ENCODE peak calls at places on chromosomes 1 and 21, in seven cellular contexts. R is Panc1, Q is suprapubic skin, G is esophagus muscularis mucosa, X is GM23338, O is GM12878, B is SK-N-SH. K is an unnamed sample.
A peak's percentile ranks its signal among the peaks of the same experiment; 100 is the strongest.

GRCh38 chr1:79543435-79543834 is 536.9 kb upstream of the ADGRL4 start:
- DNase-seq in B (no peak), R (no peak), X (no peak), O (no peak), G (no peak), Q (no peak), K (no peak)

GRCh38 chr1:156165083-156165482 is 11.7 kb downstream of the SEMA4A start:
- DNase-seq in O (no peak), Q (no peak), X (no peak), R (no peak), G (no peak), B (no peak), K (no peak)

GRCh38 chr1:85224734-85225623 is 24.2 kb upstream of the SYDE2 start:
- DNase-seq in G (no peak), O (no peak), B (no peak), X (peak; percentile 90), Q (no peak), R (no peak), K (no peak)

GRCh38 chr1:206430031-206430983 is 40.0 kb upstream of the IKBKE start:
- DNase-seq in R (no peak), X (no peak), O (peak; percentile 48), B (no peak), G (no peak), Q (no peak), K (no peak)

GRCh38 chr1:166121010-166121409 is 45.8 kb downstream of the FAM78B start:
- DNase-seq in B (no peak), O (no peak), X (no peak), Q (no peak), R (no peak), G (peak; percentile 55), K (no peak)

GRCh38 chr1:58816072-58816746 is 32.4 kb upstream of the JUN start:
- DNase-seq in B (peak; percentile 94), X (peak; percentile 87), R (peak; percentile 47), Q (peak; percentile 94), G (peak; percentile 95), O (peak; percentile 53), K (peak; percentile 95)

GRCh38 chr21:31374430-31374829 is 30.4 kb upstream of the TIAM1 start:
- DNase-seq in O (no peak), Q (no peak), G (no peak), X (no peak), B (no peak), R (no peak), K (no peak)

GRCh38 chr21:38913120-38913975 is 107.6 kb downstream of the ETS2 start:
- DNase-seq in O (no peak), B (peak; percentile 61), X (peak; percentile 78), Q (peak; percentile 86), G (peak; percentile 93), R (no peak), K (peak; percentile 87)

GRCh38 chr1:65172936-65173335 is 24.9 kb downstream of the AK4 start:
- DNase-seq in G (no peak), B (no peak), X (no peak), R (no peak), O (no peak), Q (no peak), K (no peak)

DNA sequence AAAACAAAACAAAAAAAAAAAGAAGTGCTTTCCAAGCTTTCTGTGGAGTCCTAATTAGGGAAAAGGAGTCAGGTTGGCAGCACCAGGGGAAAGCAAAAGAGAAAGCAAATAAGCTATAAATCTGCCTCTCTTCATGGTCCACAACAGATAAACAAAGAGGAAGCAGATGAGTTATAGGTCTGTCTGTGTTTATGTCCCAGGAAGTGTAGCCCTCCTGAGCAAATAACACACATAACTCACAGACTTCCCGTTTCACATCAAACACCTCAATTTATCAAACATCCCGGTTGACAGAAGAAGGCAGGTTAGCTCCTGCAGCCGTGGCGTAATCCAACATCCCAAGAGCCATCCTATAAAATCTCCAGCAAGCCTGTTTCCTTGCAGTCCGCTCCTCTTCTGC is 5.6 kb upstream of the SLC2A5 start:
- DNase-seq in O (peak; percentile 27), X (no peak), G (no peak), B (no peak), R (no peak), Q (no peak), K (no peak)
- TF ChIP-seq POLR2AphosphoS5 in O (no peak), X (no peak), G (no peak), B (no peak), R (no peak), Q (no peak), K (no peak)

GRCh38 chr1:235911876-235912275 is 45.2 kb upstream of the LYST start:
- DNase-seq in X (no peak), G (no peak), R (no peak), O (no peak), Q (no peak), B (no peak), K (no peak)
- H3K4me1 ChIP-seq in X (no peaks in the 10 kb centered on the region), G (peaks cover 16% of the 10 kb centered on the region), R (peaks cover 77% of the 10 kb centered on the region), O (peaks cover 4% of the 10 kb centered on the region), Q (peaks cover 44% of the 10 kb centered on the region), B (peaks cover 13% of the 10 kb centered on the region), K (peaks cover 20% of the 10 kb centered on the region)

GRCh38 chr1:201279313-201279712 is 4.0 kb upstream of the PKP1 start:
- DNase-seq in X (no peak), G (no peak), O (no peak), B (no peak), R (no peak), Q (no peak), K (no peak)
- TF ChIP-seq POLR2AphosphoS5 in X (no peak), G (no peak), O (no peak), B (no peak), R (no peak), Q (no peak), K (no peak)

GRCh38 chr1:20329793-20330542 is 39.3 kb downstream of the VWA5B1 start:
- DNase-seq in R (no peak), B (no peak), Q (no peak), O (no peak), G (no peak), X (peak; percentile 55), K (no peak)
- H3K4me1 ChIP-seq in R (no peaks in the 10 kb centered on the region), B (peaks cover 15% of the 10 kb centered on the region), Q (peaks cover 11% of the 10 kb centered on the region), O (no peaks in the 10 kb centered on the region), G (peaks cover 9% of the 10 kb centered on the region), X (no peaks in the 10 kb centered on the region), K (no peaks in the 10 kb centered on the region)

DNA sequence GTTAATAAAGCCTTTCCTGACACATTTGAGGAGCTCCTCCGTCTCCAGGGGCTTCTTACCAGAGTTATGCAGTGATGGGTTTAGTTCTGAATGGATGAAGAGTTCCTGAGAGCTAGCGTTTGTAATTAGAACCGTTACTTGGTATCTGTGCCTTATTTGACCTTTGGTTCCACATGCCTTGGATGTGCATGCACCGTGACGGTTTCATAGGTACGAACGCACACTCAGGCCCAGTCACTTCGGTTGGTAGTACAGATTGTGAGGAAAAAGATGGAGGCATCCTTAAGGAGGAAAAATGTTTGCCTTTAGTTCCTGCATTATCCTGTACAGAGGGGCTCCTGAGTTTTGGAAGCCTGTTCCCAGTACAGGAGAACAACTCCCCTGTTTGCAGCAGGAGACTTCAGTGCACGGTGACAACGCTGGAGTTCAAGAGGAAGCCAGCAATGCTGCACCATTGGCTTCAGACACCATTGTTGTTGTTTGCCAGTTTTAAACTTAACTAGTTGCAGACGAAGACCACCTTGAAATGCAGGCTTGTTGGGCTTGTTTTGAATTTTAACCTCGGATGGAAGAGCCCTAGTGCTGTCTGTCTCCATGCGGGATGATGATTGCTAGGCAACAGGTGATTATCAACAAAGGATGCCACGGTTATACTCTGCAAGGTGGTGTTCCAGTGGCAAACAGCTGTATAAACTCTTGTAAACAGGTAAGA is 8.2 kb downstream of the RBM15 start:
- DNase-seq in O (no peak), Q (no peak), X (peak; percentile 38), G (no peak), B (no peak), R (no peak), K (no peak)
- TF ChIP-seq POLR2AphosphoS5 in O (peak; percentile 42), Q (no peak), X (no peak), G (no peak), B (no peak), R (no peak), K (no peak)

GRCh38 chr1:82018319-82018718 is 217.6 kb downstream of the ADGRL2 start:
- DNase-seq in X (no peak), R (no peak), B (no peak), Q (no peak), G (no peak), O (no peak), K (no peak)
- H3K4me1 ChIP-seq in X (no peaks in the 10 kb centered on the region), R (no peaks in the 10 kb centered on the region), B (no peaks in the 10 kb centered on the region), Q (no peaks in the 10 kb centered on the region), G (no peaks in the 10 kb centered on the region), O (no peaks in the 10 kb centered on the region), K (no peaks in the 10 kb centered on the region)

K was measured in upper lobe of left lung.